ENCODE peak calls at places on chromosomes 12 and 14, in ten cellular contexts. X is dorsolateral prefrontal cortex; H is HFFc6; V is prostate gland; F is CD8-positive, alpha-beta T cell; P is ureter; Y is iPS-NIHi11; D is transverse colon; J is GM04503; A is activated naive CD8-positive, alpha-beta T cell treated with anti-CD3 and anti-CD28 coated beads, Interleukin-2, amount 10 ng/mL, durations not matched to agents 7 days and 5 days. L is an unnamed sample.

GRCh38 chr12:72271741-72272661 is at the start of gene TRHDE:
- DNase-seq in X (no peak), H (peak; percentile 54), V (no peak), F (no peak), P (no peak), Y (peak; percentile 80), D (peak; percentile 7), J (no peak), A (no peak), L (peak; percentile 22)

GRCh38 chr12:118350908-118351592 is 21.7 kb downstream of the TAOK3 start:
- DNase-seq in X (no peak), H (no peak), V (no peak), F (no peak), P (no peak), Y (no peak), D (no peak), J (no peak), A (no peak), L (no peak)

GRCh38 chr14:92729632-92730358 is 18.6 kb downstream of the LGMN start:
- DNase-seq in X (no peak), H (peak; percentile 62), V (no peak), F (no peak), P (no peak), Y (no peak), D (no peak), J (no peak), A (no peak), L (no peak)

GRCh38 chr14:50688875-50689274 is 20.8 kb upstream of the SAV1 start:
- DNase-seq in X (no peak), H (no peak), V (no peak), F (no peak), P (no peak), Y (no peak), D (no peak), J (no peak), A (no peak), L (no peak)

GRCh38 chr12:124392271-124392990 is 97.5 kb downstream of the RFLNA start:
- DNase-seq in X (no peak), H (peak; percentile 48), V (no peak), F (no peak), P (no peak), Y (peak; percentile 81), D (peak; percentile 40), J (no peak), A (no peak), L (peak; percentile 61)

GRCh38 chr12:131860472-131861260 is 32.5 kb downstream of the MMP17 start:
- DNase-seq in X (no peak), H (peak; percentile 66), V (no peak), F (no peak), P (peak; percentile 60), Y (peak; percentile 68), D (peak; percentile 21), J (peak; percentile 45), A (no peak), L (peak; percentile 26)

GRCh38 chr14:61559641-61560201 is 135.6 kb upstream of the HIF1A start:
- DNase-seq in X (no peak), H (no peak), V (no peak), F (no peak), P (no peak), Y (no peak), D (no peak), J (no peak), A (no peak), L (no peak)

GRCh38 chr14:69687963-69688649 is 76.7 kb downstream of the SUSD6 start:
- DNase-seq in X (peak; percentile 82), H (no peak), V (no peak), F (no peak), P (no peak), Y (no peak), D (no peak), J (no peak), A (no peak), L (no peak)

GRCh38 chr14:106879241-106879640 is 1352.9 kb downstream of the TMEM121 start:
- DNase-seq in X (no peak), H (no peak), V (no peak), F (peak; percentile 59), P (no peak), Y (no peak), D (peak; percentile 72), J (no peak), A (peak; percentile 62), L (peak; percentile 72)

GRCh38 chr14:103696027-103696402 is 19.2 kb downstream of the XRCC3 start:
- DNase-seq in X (no peak), H (no peak), V (no peak), F (no peak), P (no peak), Y (no peak), D (no peak), J (no peak), A (no peak), L (no peak)

GRCh38 chr14:72756967-72757366 is 136.9 kb downstream of the DPF3 start:
- DNase-seq in X (no peak), H (no peak), V (no peak), F (no peak), P (no peak), Y (no peak), D (no peak), J (no peak), A (no peak), L (no peak)